ENCODE peak calls at places on chromosomes 16 and 17, in eight cellular contexts. Z is transverse colon, S is IMR-90, O is upper lobe of right lung, W is GM13976, T is heart right ventricle, B is fibroblast of the aortic adventitia, J is mucosa of descending colon. Y is an unnamed sample.

GRCh38 chr17:29393451-29393850 is 3.3 kb downstream of the TAOK1 start:
- DNase-seq in Z (no peak), S (peak; percentile 46), O (no peak), W (no peak), T (no peak), B (peak; percentile 57), J (no peak), Y (no peak)

GRCh38 chr17:65297384-65297783 is 160.2 kb downstream of the RGS9 start:
- DNase-seq in Z (no peak), S (no peak), O (no peak), W (no peak), T (no peak), B (peak; percentile 38), J (no peak), Y (no peak)

GRCh38 chr16:62190426-62190825 is 154.2 kb upstream of the CDH8 start:
- DNase-seq in Z (no peak), S (no peak), O (no peak), W (no peak), T (no peak), B (no peak), J (no peak), Y (no peak)

GRCh38 chr16:69935278-69935711 is 15.8 kb upstream of the CLEC18A start:
- DNase-seq in Z (no peak), S (no peak), O (no peak), W (no peak), T (no peak), B (no peak), J (no peak), Y (no peak)

GRCh38 chr16:2768403-2769089 is 8.5 kb downstream of the ELOB start:
- DNase-seq in Z (no peak), S (no peak), O (no peak), W (no peak), T (no peak), B (no peak), J (no peak), Y (no peak)

GRCh38 chr16:85391175-85391707 is 221.9 kb upstream of the GSE1 start:
- DNase-seq in Z (no peak), S (no peak), O (peak; percentile 39), W (no peak), T (no peak), B (no peak), J (peak; percentile 36), Y (no peak)

GRCh38 chr17:67713169-67713568 is 4.6 kb upstream of the NOL11 start:
- DNase-seq in Z (no peak), S (no peak), O (no peak), W (no peak), T (no peak), B (no peak), J (no peak), Y (no peak)

GRCh38 chr16:85227924-85228462 is 115.7 kb upstream of the CIBAR2 start:
- DNase-seq in Z (no peak), S (peak; percentile 76), O (no peak), W (peak; percentile 72), T (no peak), B (peak; percentile 58), J (no peak), Y (peak; percentile 61)

GRCh38 chr16:980595-980854 is 1.0 kb upstream of the SOX8 start:
- DNase-seq in Z (no peak), S (no peak), O (no peak), W (no peak), T (no peak), B (no peak), J (no peak), Y (no peak)

GRCh38 chr17:63434951-63435571 is 11.0 kb downstream of the CYB561 start:
- DNase-seq in Z (peak; percentile 83), S (peak; percentile 25), O (peak; percentile 91), W (no peak), T (peak; percentile 79), B (peak; percentile 24), J (peak; percentile 84), Y (no peak)

GRCh38 chr17:11644265-11645212 is 46.3 kb downstream of the DNAH9 start:
- DNase-seq in Z (peak; percentile 71), S (peak; percentile 36), O (peak; percentile 66), W (peak; percentile 60), T (peak; percentile 23), B (peak; percentile 37), J (no peak), Y (peak; percentile 29)

GRCh38 chr17:79930077-79930785 is 91.0 kb upstream of the CBX4 start:
- DNase-seq in Z (no peak), S (no peak), O (no peak), W (no peak), T (no peak), B (peak; percentile 17), J (no peak), Y (no peak)

GRCh38 chr17:75899767-75900468 is 3.2 kb upstream of the TRIM65 start:
- DNase-seq in Z (no peak), S (no peak), O (peak; percentile 64), W (no peak), T (no peak), B (no peak), J (no peak), Y (no peak)

GRCh38 chr16:29804455-29805231 is 1.7 kb upstream of the MAZ start:
- DNase-seq in Z (peak; percentile 37), S (no peak), O (no peak), W (no peak), T (peak; percentile 64), B (peak; percentile 47), J (peak; percentile 69), Y (no peak)

GRCh38 chr16:56747486-56748045 is 17.6 kb downstream of the NUP93 start:
- DNase-seq in Z (no peak), S (no peak), O (no peak), W (no peak), T (no peak), B (peak; percentile 52), J (no peak), Y (no peak)

GRCh38 chr16:15942901-15943690 is 6.3 kb upstream of the ABCC1 start:
- DNase-seq in Z (no peak), S (no peak), O (peak; percentile 1), W (no peak), T (no peak), B (no peak), J (no peak), Y (no peak)

GRCh38 chr16:78738557-78738956 is 639.1 kb downstream of the WWOX start:
- DNase-seq in Z (no peak), S (no peak), O (no peak), W (no peak), T (no peak), B (no peak), J (no peak), Y (no peak)

GRCh38 chr17:21242026-21242700 is 11.0 kb downstream of the NATD1 start:
- DNase-seq in Z (no peak), S (no peak), O (no peak), W (no peak), T (no peak), B (peak; percentile 17), J (no peak), Y (no peak)

GRCh38 chr16:84761448-84762368 is 58.1 kb upstream of the CRISPLD2 start:
- DNase-seq in Z (no peak), S (peak; percentile 86), O (no peak), W (no peak), T (no peak), B (peak; percentile 49), J (no peak), Y (no peak)

GRCh38 chr16:67441289-67441753 is 10.4 kb downstream of the HSD11B2 start:
- DNase-seq in Z (peak; percentile 95), S (no peak), O (peak; percentile 92), W (no peak), T (peak; percentile 39), B (no peak), J (peak; percentile 97), Y (no peak)

GRCh38 chr16:4475880-4476790 is at the start of gene HMOX2:
- DNase-seq in Z (peak; percentile 96), S (peak; percentile 86), O (peak; percentile 97), W (peak; percentile 98), T (peak; percentile 95), B (peak; percentile 87), J (peak; percentile 96), Y (peak; percentile 98)
- TF ChIP-seq CTCF in Z (peak; percentile 25), S (peak; percentile 48), O (peak; percentile 59), W (peak; percentile 63), T (peak; percentile 34), B (peak; percentile 41), J (peak; percentile 54), Y (peak; percentile 38)

GRCh38 chr17:39623356-39623950 is 3.3 kb upstream of the PPP1R1B start:
- DNase-seq in Z (peak; percentile 94), S (peak; percentile 36), O (peak; percentile 95), W (peak; percentile 87), T (peak; percentile 89), B (peak; percentile 58), J (peak; percentile 92), Y (peak; percentile 87)
- TF ChIP-seq CTCF in Z (peak; percentile 94), S (peak; percentile 81), O (peak; percentile 95), W (peak; percentile 93), T (peak; percentile 93), B (peak; percentile 97), J (peak; percentile 93), Y (peak; percentile 84)

GRCh38 chr16:25126820-25127232 is 15.3 kb downstream of the LCMT1 start:
- DNase-seq in Z (peak; percentile 76), S (peak; percentile 91), O (no peak), W (peak; percentile 41), T (no peak), B (peak; percentile 90), J (peak; percentile 72), Y (no peak)
- TF ChIP-seq CTCF in Z (peak; percentile 66), S (peak; percentile 85), O (peak; percentile 50), W (peak; percentile 56), T (peak; percentile 47), B (peak; percentile 83), J (peak; percentile 27), Y (no peak)

GRCh38 chr17:8791248-8791909 is 7.8 kb downstream of the MFSD6L start:
- DNase-seq in Z (no peak), S (no peak), O (no peak), W (no peak), T (no peak), B (no peak), J (no peak), Y (no peak)
- TF ChIP-seq CTCF in Z (no peak), S (no peak), O (no peak), W (no peak), T (no peak), B (peak; percentile 14), J (no peak), Y (no peak)

GRCh38 chr17:40086150-40087044 is 14.0 kb downstream of the NR1D1 start:
- DNase-seq in Z (peak; percentile 69), S (no peak), O (peak; percentile 80), W (peak; percentile 85), T (peak; percentile 73), B (no peak), J (no peak), Y (peak; percentile 81)

GRCh38 chr17:40087903-40088718 is 12.3 kb downstream of the NR1D1 start:
- DNase-seq in Z (no peak), S (no peak), O (no peak), W (no peak), T (no peak), B (no peak), J (no peak), Y (no peak)

GRCh38 chr17:40089085-40089895 is 11.1 kb downstream of the NR1D1 start:
- DNase-seq in Z (no peak), S (no peak), O (no peak), W (no peak), T (no peak), B (no peak), J (no peak), Y (no peak)

GRCh38 chr17:40084477-40084876 is 15.9 kb downstream of the NR1D1 start:
- DNase-seq in Z (no peak), S (no peak), O (no peak), W (no peak), T (no peak), B (no peak), J (no peak), Y (no peak)

GRCh38 chr17:40087049-40087794 is 13.2 kb downstream of the NR1D1 start:
- DNase-seq in Z (no peak), S (no peak), O (no peak), W (no peak), T (no peak), B (no peak), J (no peak), Y (no peak)
- TF ChIP-seq CTCF in Z (no peak), S (no peak), O (no peak), W (no peak), T (no peak), B (no peak), J (no peak), Y (no peak)

Y was measured in GM20000.